ENCODE peak calls at places on chromosomes 6 and 20, in four cellular contexts. N is IMR-90, V is H9, T is H1. J is an unnamed sample.
A peak's percentile ranks its signal among the peaks of the same experiment; 100 is the strongest.

GRCh38 chr6:132715204-132715603 is 1.3 kb upstream of the VNN1 start:
- DNase-seq in N (peak; percentile 76), V (peak; percentile 87), T (peak; percentile 54), J (peak; percentile 94)

GRCh38 chr20:46375771-46376170 is 30.6 kb downstream of the ELMO2 start:
- DNase-seq in V (no peak), N (peak; percentile 39), T (no peak), J (no peak)

GRCh38 chr6:97663252-97663651 is 380.2 kb upstream of the MMS22L start:
- DNase-seq in V (no peak), T (no peak), N (no peak), J (no peak)

GRCh38 chr6:84027340-84028183 is 6.0 kb upstream of the MRAP2 start:
- DNase-seq in T (no peak), V (no peak), N (peak; percentile 21), J (no peak)

GRCh38 chr20:59265298-59265697 is 35.1 kb upstream of the EDN3 start:
- DNase-seq in V (no peak), T (no peak), N (no peak), J (no peak)

GRCh38 chr20:49951160-49951559 is 15.0 kb downstream of the RNF114 start:
- DNase-seq in N (peak; percentile 83), T (no peak), V (no peak), J (no peak)

GRCh38 chr6:19337103-19337502 is 500.1 kb upstream of the ID4 start:
- DNase-seq in T (no peak), N (no peak), V (no peak), J (no peak)

GRCh38 chr6:88165087-88165876 is 865 bp downstream of the CNR1 start:
- DNase-seq in N (no peak), T (no peak), V (no peak), J (no peak)

GRCh38 chr20:32470025-32470861 is 112.1 kb downstream of the ASXL1 start:
- DNase-seq in T (peak; percentile 84), V (peak; percentile 85), N (peak; percentile 70), J (peak; percentile 93)

GRCh38 chr6:168045141-168045691 is 33.8 kb downstream of the FRMD1 start:
- DNase-seq in N (no peak), T (no peak), V (peak; percentile 33), J (no peak)

GRCh38 chr20:33999025-33999629 is 5.4 kb downstream of the RALY start:
- DNase-seq in N (peak; percentile 73), T (no peak), V (no peak), J (no peak)

GRCh38 chr6:109486068-109486467 is 3.0 kb upstream of the ZBTB24 start:
- DNase-seq in N (no peak), V (no peak), T (no peak), J (no peak)

GRCh38 chr6:30890646-30891449 is 6.5 kb downstream of the DDR1 start:
- DNase-seq in T (no peak), N (no peak), V (no peak), J (no peak)

GRCh38 chr20:62451156-62451767 is 23.9 kb upstream of the RBBP8NL start:
- DNase-seq in N (no peak), T (no peak), V (no peak), J (peak; percentile 26)

DNA sequence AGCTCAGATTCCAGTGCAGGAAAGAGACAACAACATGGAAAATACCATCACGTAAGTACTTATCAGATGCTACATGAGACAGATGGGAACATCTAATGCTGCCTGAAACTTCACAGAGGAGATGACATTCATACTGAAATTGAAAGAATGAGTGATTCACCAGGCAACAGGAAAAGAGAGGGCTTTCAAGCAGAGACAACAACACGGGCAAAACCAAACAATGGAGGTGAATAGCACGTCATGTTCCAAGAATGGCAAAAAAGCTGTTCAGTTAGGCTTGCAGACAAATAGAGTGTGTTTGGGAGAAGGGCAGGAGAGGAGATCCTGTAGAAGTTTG is 39.3 kb downstream of the GTF2H5 start:
- DNase-seq in V (no peak), N (peak; percentile 48), T (no peak), J (no peak)
- H3K56ac ChIP-seq in V (no peak overlapping the region), N (no peak overlapping the region), T (no peak overlapping the region), J (no peak overlapping the region)

GRCh38 chr20:3051385-3052019 is 5.7 kb downstream of the MRPS26 start:
- DNase-seq in T (no peak), N (no peak), V (no peak), J (no peak)
- H3K9ac ChIP-seq in T (no peak overlapping the region), N (no peak overlapping the region), V (no peak overlapping the region), J (no peak overlapping the region)

DNA sequence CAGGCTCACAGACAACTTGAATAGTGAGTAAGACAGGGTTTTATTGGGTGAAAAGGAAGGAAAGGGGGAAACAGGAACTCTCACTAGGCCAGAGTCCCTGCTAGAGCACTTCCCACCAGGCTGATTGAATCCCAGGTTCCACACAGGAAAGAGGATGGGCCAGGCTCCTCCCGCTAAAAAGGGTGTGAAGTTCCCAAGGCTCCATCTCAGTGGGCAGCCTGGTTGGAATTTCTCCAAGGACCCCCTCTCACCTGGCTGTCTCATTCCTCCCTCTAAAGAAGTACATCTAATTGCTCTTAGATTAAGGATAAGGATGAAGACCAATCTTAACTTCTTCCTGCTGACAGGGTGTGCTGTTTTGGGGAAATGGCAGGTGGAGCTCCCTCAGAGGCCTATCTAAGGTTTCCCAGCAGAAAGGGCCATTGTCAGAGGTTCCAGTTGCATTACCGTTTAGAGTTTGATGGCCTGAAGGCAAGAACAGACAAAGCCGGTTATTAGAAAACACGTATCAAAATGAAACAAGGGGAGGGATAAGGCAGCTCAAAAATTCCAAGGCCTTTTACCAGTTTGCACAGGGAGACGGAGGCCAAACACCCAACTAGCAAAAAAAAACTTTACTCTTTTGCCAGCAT is 21.5 kb downstream of the COL19A1 start:
- DNase-seq in N (no peak), T (no peak), V (no peak), J (peak; percentile 82)
- H2BK15ac ChIP-seq in N (no peak overlapping the region), T (no peak overlapping the region), V (no peak overlapping the region), J (no peak overlapping the region)

GRCh38 chr6:35977308-35977707 is 47.1 kb downstream of the SLC26A8 start:
- DNase-seq in N (no peak), T (no peak), V (no peak), J (no peak)
- H3K56ac ChIP-seq in N (no peak overlapping the region), T (no peak overlapping the region), V (no peak overlapping the region), J (no peak overlapping the region)

J was measured in mesendoderm.